ENCODE peak calls at places on chromosome 19, in nine cellular contexts. G is GM23338; M is fibroblast of lung; L is CD4-positive, CD25-positive, alpha-beta regulatory T cell; P is AG04450; X is heart right ventricle; Y is endothelial cell of umbilical vein; R is heart left ventricle; T is psoas muscle. D is an unnamed sample.

GRCh38 chr19:35612224-35612558 is 344 bp upstream of the HAUS5 start:
- DNase-seq in T (no peak), X (no peak), M (no peak), G (no peak), L (no peak), Y (no peak), P (no peak), R (no peak), D (no peak)

GRCh38 chr19:42250666-42251531 is 4.0 kb downstream of the ERF start:
- DNase-seq in P (no peak), Y (peak), L (no peak), R (peak), M (peak), G (no peak), T (no peak), X (peak), D (no peak)

GRCh38 chr19:38039966-38040365 is 133.0 kb downstream of the SIPA1L3 start:
- DNase-seq in Y (peak), X (no peak), T (no peak), L (no peak), R (no peak), P (peak), M (peak), G (no peak), D (no peak)

GRCh38 chr19:48772503-48772953 is 17.2 kb downstream of the FGF21 start:
- DNase-seq in L (no peak), T (peak), P (no peak), M (no peak), G (no peak), R (peak), X (no peak), Y (peak), D (no peak)

GRCh38 chr19:29665826-29666633 is 769 bp downstream of the PLEKHF1 start:
- DNase-seq in X (peak), R (peak), P (no peak), T (peak), Y (no peak), L (no peak), G (peak), M (peak), D (peak)

GRCh38 chr19:28607066-28607583 is 605.8 kb downstream of the UQCRFS1 start:
- DNase-seq in Y (no peak), G (no peak), M (no peak), L (no peak), T (no peak), P (no peak), X (no peak), R (no peak), D (no peak)

GRCh38 chr19:33845498-33845897 is 48.8 kb downstream of the KCTD15 start:
- DNase-seq in P (no peak), Y (no peak), G (no peak), M (no peak), X (no peak), L (no peak), T (no peak), R (no peak), D (no peak)

GRCh38 chr19:39941615-39942507 is 7.4 kb upstream of the FCGBP start:
- DNase-seq in Y (peak), R (peak), L (peak), G (no peak), T (no peak), X (no peak), M (no peak), P (no peak), D (peak)

GRCh38 chr19:34808566-34808965 is 35.6 kb upstream of the ZNF599 start:
- DNase-seq in X (no peak), G (no peak), L (no peak), Y (peak), R (no peak), M (peak), T (no peak), P (peak), D (no peak)

GRCh38 chr19:31448221-31448657 is 99.0 kb upstream of the TSHZ3 start:
- DNase-seq in Y (no peak), L (no peak), T (peak), P (peak), G (no peak), R (peak), M (peak), X (peak), D (no peak)

GRCh38 chr19:54218960-54219661 is 3.7 kb downstream of the LILRB3 start:
- DNase-seq in L (no peak), R (no peak), Y (no peak), M (no peak), G (no peak), T (no peak), X (no peak), P (no peak), D (no peak)

GRCh38 chr19:31943305-31943704 is 402.1 kb upstream of the ZNF507 start:
- DNase-seq in G (peak), M (no peak), Y (no peak), R (no peak), P (no peak), L (no peak), T (no peak), X (no peak), D (no peak)

GRCh38 chr19:46599716-46600392 is 1.3 kb upstream of the CALM3 start:
- DNase-seq in M (no peak), X (no peak), P (no peak), G (peak), L (no peak), R (no peak), Y (no peak), T (no peak), D (no peak)

GRCh38 chr19:23415034-23415433 is 19.8 kb upstream of the ZNF91 start:
- DNase-seq in L (no peak), R (no peak), G (peak), T (no peak), X (no peak), Y (no peak), P (no peak), M (no peak), D (no peak)

GRCh38 chr19:40530091-40530901 is 46.4 kb upstream of the SHKBP1 start:
- DNase-seq in L (no peak), R (peak), G (peak), P (no peak), Y (no peak), M (no peak), T (no peak), X (peak), D (no peak)

GRCh38 chr19:42311612-42312160 is 1.4 kb upstream of the TMEM145 start:
- DNase-seq in T (no peak), R (no peak), Y (no peak), G (peak), P (no peak), X (no peak), L (no peak), M (no peak), D (no peak)

GRCh38 chr19:36041831-36042230 is 9.2 kb upstream of the CLIP3 start:
- DNase-seq in Y (peak), R (no peak), L (no peak), P (peak), X (no peak), T (no peak), M (peak), G (peak), D (no peak)

GRCh38 chr19:3171894-3172679 is 6.5 kb upstream of the S1PR4 start:
- DNase-seq in Y (no peak), L (no peak), P (no peak), X (no peak), T (no peak), R (no peak), G (no peak), M (no peak), D (no peak)

GRCh38 chr19:43798546-43799409 is 3.5 kb downstream of the LYPD5 start:
- DNase-seq in M (no peak), R (no peak), T (peak), G (peak), X (no peak), L (peak), P (no peak), Y (no peak), D (peak)

GRCh38 chr19:41323430-41324125 is 13.6 kb downstream of the CCDC97 start:
- DNase-seq in G (peak), M (peak), P (peak), R (peak), T (peak), X (peak), L (no peak), Y (peak), D (no peak)

GRCh38 chr19:2775556-2776430 is 7.3 kb downstream of the SGTA start:
- DNase-seq in L (peak), X (peak), M (peak), T (peak), Y (peak), R (peak), P (no peak), G (no peak), D (peak)

GRCh38 chr19:41373993-41374392 is 2.3 kb upstream of the TMEM91 start:
- DNase-seq in X (peak), G (no peak), M (peak), R (peak), P (peak), L (no peak), T (peak), Y (peak), D (no peak)

GRCh38 chr19:27764186-27764804 is 1448.7 kb downstream of the UQCRFS1 start:
- DNase-seq in P (no peak), L (no peak), R (no peak), T (no peak), G (no peak), X (no peak), M (no peak), Y (no peak), D (no peak)

GRCh38 chr19:21317821-21318220 is 11.4 kb downstream of the ZNF708 start:
- DNase-seq in R (no peak), G (peak), L (no peak), M (no peak), X (no peak), P (no peak), Y (no peak), T (no peak), D (no peak)

GRCh38 chr19:406121-406711 is 2.7 kb downstream of the C2CD4C start:
- DNase-seq in M (no peak), Y (no peak), X (no peak), R (no peak), P (no peak), L (no peak), G (no peak), T (no peak), D (no peak)

GRCh38 chr19:1525343-1525742 is 1.5 kb downstream of the PLK5 start:
- DNase-seq in Y (no peak), P (no peak), X (no peak), M (no peak), G (no peak), R (no peak), L (no peak), T (no peak), D (no peak)

GRCh38 chr19:17605761-17606745 is 50.6 kb downstream of the COLGALT1 start:
- DNase-seq in P (no peak), G (peak), R (peak), M (peak), X (peak), Y (peak), L (peak), T (peak), D (peak)

GRCh38 chr19:17294051-17294891 is 9.0 kb downstream of the ABHD8 start:
- DNase-seq in X (peak), M (no peak), G (peak), Y (no peak), P (no peak), T (no peak), L (peak), R (no peak), D (peak)

GRCh38 chr19:55097864-55098715 is 19.3 kb downstream of the PPP1R12C start:
- DNase-seq in T (no peak), P (no peak), G (no peak), L (no peak), Y (no peak), M (no peak), R (no peak), X (no peak), D (no peak)

GRCh38 chr19:12139885-12140544 is at the start of gene ZNF20:
- DNase-seq in R (peak), L (peak), G (peak), X (peak), M (peak), T (peak), P (peak), Y (peak), D (peak)

GRCh38 chr19:48121909-48122371 is 11.3 kb upstream of the PLA2G4C start:
- DNase-seq in X (no peak), M (no peak), Y (peak), G (no peak), T (no peak), L (no peak), R (no peak), P (no peak), D (no peak)

GRCh38 chr19:1070931-1071791 is 4.2 kb downstream of the ARHGAP45 start:
- DNase-seq in M (no peak), X (no peak), L (peak), R (no peak), Y (no peak), G (peak), T (peak), P (no peak), D (no peak)

GRCh38 chr19:3034194-3034844 is 5.2 kb upstream of the TLE2 start:
- DNase-seq in M (peak), P (peak), Y (no peak), R (no peak), X (no peak), T (no peak), L (no peak), G (no peak), D (no peak)

GRCh38 chr19:45138303-45138751 is 22.5 kb downstream of the NKPD1 start:
- DNase-seq in G (no peak), X (no peak), R (no peak), Y (no peak), L (no peak), T (no peak), P (no peak), M (no peak), D (peak)

GRCh38 chr19:18657590-18658365 is 20.9 kb downstream of the KLHL26 start:
- DNase-seq in X (peak), T (peak), G (peak), Y (no peak), M (peak), R (peak), L (no peak), P (peak), D (no peak)
- H3K27ac ChIP-seq in X (peak), T (peak), G (no peak), Y (no peak), M (peak), R (peak), L (no peak), P (no peak), D (no peak)

DNA sequence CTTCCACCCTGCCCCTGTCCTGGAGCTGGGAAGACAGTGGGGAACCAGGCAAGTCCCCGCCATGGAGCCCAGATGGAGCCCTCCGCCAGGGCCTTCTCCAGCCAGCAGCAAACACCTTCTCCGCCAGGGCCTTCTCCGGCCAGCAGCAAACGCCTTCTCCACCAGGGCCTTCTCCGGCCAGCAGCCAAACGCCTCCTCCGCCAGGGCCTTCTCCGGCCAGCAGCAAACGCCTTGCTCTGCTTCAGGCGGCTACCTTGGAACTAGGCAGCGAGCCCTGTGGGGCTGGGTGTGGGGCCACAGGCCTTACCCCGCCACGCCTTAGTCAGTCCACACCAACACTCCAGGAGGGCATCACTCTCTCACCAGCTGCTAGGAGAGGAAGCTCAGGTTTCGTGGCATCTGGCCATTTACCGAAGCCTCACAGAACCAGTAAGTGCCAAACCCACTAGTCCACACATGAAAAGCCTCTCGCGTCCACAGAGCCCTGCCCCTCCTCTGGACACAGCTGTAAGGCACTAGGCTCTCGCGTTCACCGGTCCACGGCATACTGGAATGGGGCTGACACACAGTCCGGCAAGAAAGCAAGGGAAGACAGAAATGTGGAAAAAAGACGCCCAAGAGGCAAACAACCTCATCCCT is 41.0 kb downstream of the MLLT1 start:
- DNase-seq in T (peak), G (no peak), X (peak), M (peak), Y (no peak), P (no peak), L (no peak), R (no peak), D (peak)
- H3K27ac ChIP-seq in T (peak), G (peak), X (peak), M (peak), Y (peak), P (peak), L (peak), R (peak), D (no peak)

GRCh38 chr19:7260161-7260560 is 34.1 kb downstream of the INSR start:
- DNase-seq in L (no peak), X (no peak), R (no peak), P (no peak), T (no peak), M (no peak), G (no peak), Y (no peak), D (no peak)
- H3K27ac ChIP-seq in L (no peak), X (no peak), R (no peak), P (no peak), T (no peak), M (no peak), G (no peak), Y (no peak), D (no peak)

GRCh38 chr19:4533835-4534424 is 1.1 kb downstream of the PLIN5 start:
- DNase-seq in G (no peak), T (no peak), R (no peak), X (no peak), Y (no peak), L (no peak), M (no peak), P (no peak), D (no peak)
- H3K27ac ChIP-seq in G (no peak), T (peak), R (peak), X (no peak), Y (no peak), L (no peak), M (no peak), P (no peak), D (no peak)

GRCh38 chr19:11131471-11131870 is 24.1 kb downstream of the SPC24 start:
- DNase-seq in T (no peak), M (no peak), X (no peak), R (no peak), P (no peak), L (no peak), Y (no peak), G (no peak), D (no peak)

GRCh38 chr19:11137542-11138384 is 17.8 kb downstream of the SPC24 start:
- DNase-seq in L (peak), X (peak), G (peak), R (peak), Y (peak), P (peak), M (peak), T (peak), D (peak)

GRCh38 chr19:11140896-11141295 is 14.7 kb downstream of the SPC24 start:
- DNase-seq in Y (no peak), X (no peak), P (no peak), M (no peak), R (no peak), L (no peak), T (no peak), G (no peak), D (no peak)

GRCh38 chr19:11138659-11139526 is 16.7 kb downstream of the SPC24 start:
- DNase-seq in X (peak), R (peak), G (peak), L (no peak), T (peak), M (peak), P (no peak), Y (peak), D (no peak)

DNA sequence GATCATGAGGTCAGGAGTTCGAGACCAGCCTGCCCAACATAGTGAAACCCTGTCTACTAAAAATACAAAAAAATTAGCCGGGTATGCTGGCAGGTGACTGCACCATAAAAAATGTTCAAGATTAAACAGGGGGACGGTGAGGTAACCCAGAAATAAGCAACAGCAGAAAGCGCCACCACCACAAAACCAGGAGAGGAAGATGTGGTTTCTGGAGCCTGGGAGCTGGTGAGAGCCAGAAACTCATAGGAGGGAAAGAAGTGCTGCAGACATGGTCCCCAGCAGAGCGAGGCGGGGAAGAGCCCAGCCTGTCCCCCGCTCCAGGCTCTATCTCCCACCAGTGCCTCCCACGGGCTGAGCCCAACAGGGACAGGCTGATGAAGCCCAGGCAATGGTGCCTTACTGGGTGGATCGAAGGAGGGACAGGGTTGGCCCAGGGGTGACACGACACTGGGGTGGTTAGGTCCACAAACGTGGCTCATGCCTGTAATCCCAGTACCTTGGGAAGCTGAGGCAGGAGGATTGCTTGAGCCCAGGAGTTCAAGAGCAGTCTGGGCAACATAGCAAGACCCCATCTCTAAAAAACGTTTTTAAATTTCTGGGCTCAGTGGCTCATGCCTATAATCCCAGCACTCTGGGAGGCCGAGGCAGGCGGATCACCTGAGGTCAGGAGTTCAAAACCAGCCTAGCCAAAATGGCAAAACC is 19.0 kb downstream of the SPC24 start:
- DNase-seq in M (no peak), G (no peak), L (no peak), T (no peak), P (no peak), X (no peak), Y (no peak), R (no peak), D (no peak)
- H3K27ac ChIP-seq in M (no peak), G (no peak), L (no peak), T (no peak), P (no peak), X (peak), Y (no peak), R (peak), D (no peak)